ENCODE peak calls at places on chromosomes 5 and 9, in four cellular contexts. K is CD4-positive, alpha-beta memory T cell; A is AG08395; S is left ventricle myocardium superior. W is an unnamed sample.

GRCh38 chr9:132146015-132146414 is 15.8 kb upstream of the NTNG2 start:
- DNase-seq in K (no peak), A (no peak), S (no peak), W (no peak)

GRCh38 chr9:131282688-131283422 is 6.5 kb upstream of the FAM78A start:
- DNase-seq in K (no peak), A (peak), S (peak), W (peak)

GRCh38 chr5:140318778-140319177 is 15.9 kb upstream of the PFDN1 start:
- DNase-seq in K (no peak), A (no peak), S (no peak), W (no peak)

GRCh38 chr9:22817181-22817580 is 370.6 kb downstream of the DMRTA1 start:
- DNase-seq in K (no peak), A (no peak), S (no peak), W (peak)

GRCh38 chr5:6886866-6887265 is 173.6 kb downstream of the TENT4A start:
- DNase-seq in K (no peak), A (no peak), S (no peak), W (no peak)

GRCh38 chr9:129761293-129761900 is 8.6 kb upstream of the PTGES start:
- DNase-seq in K (no peak), A (peak), S (peak), W (peak)

GRCh38 chr9:71975833-71976232 is 64.4 kb downstream of the C9orf85 start:
- DNase-seq in K (no peak), A (peak), S (no peak), W (no peak)

GRCh38 chr5:35133186-35133585 is 85.4 kb upstream of the AGXT2 start:
- DNase-seq in K (no peak), A (no peak), S (no peak), W (no peak)

GRCh38 chr9:96874947-96875459 is 20.7 kb upstream of the ZNF782 start:
- DNase-seq in K (peak), A (no peak), S (no peak), W (peak)

GRCh38 chr5:171122372-171122771 is 186.7 kb upstream of the TLX3 start:
- DNase-seq in K (no peak), A (no peak), S (peak), W (peak)

GRCh38 chr9:97475079-97475478 is 26.4 kb upstream of the TMOD1 start:
- DNase-seq in K (no peak), A (peak), S (no peak), W (peak)

GRCh38 chr5:10317825-10318682 is 10.4 kb upstream of the CMBL start:
- DNase-seq in K (no peak), A (no peak), S (no peak), W (peak)

GRCh38 chr9:97128919-97129318 is 90.0 kb upstream of the CTSV start:
- DNase-seq in K (no peak), A (no peak), S (no peak), W (no peak)

GRCh38 chr5:59674763-59675162 is 218.8 kb downstream of the PDE4D start:
- DNase-seq in K (no peak), A (no peak), S (no peak), W (no peak)

GRCh38 chr9:76438841-76439588 is 20.0 kb upstream of the GCNT1 start:
- DNase-seq in K (no peak), A (no peak), S (no peak), W (no peak)

GRCh38 chr9:6869081-6869948 is 111.5 kb downstream of the KDM4C start:
- DNase-seq in K (no peak), A (no peak), S (no peak), W (peak)

GRCh38 chr5:36607838-36608783 is 1.7 kb downstream of the SLC1A3 start:
- DNase-seq in K (no peak), A (peak), S (no peak), W (peak)

GRCh38 chr9:68546596-68547390 is 6.1 kb upstream of the TMEM252 start:
- DNase-seq in K (no peak), A (no peak), S (no peak), W (no peak)

GRCh38 chr5:168916852-168917251 is 337.7 kb upstream of the PANK3 start:
- DNase-seq in K (no peak), A (peak), S (no peak), W (peak)

GRCh38 chr9:123655681-123656423 is 274.1 kb downstream of the DENND1A start:
- DNase-seq in K (no peak), A (no peak), S (no peak), W (no peak)

GRCh38 chr9:98172604-98173003 is 19.8 kb downstream of the CORO2A start:
- DNase-seq in K (no peak), A (no peak), S (no peak), W (peak)

GRCh38 chr9:29668732-29669131 is 2095.5 kb upstream of the C9orf72 start:
- DNase-seq in K (no peak), A (no peak), S (no peak), W (no peak)

GRCh38 chr9:79583957-79584654 is 12.3 kb downstream of the TLE4 start:
- DNase-seq in K (peak), A (no peak), S (peak), W (no peak)

W was measured in foreskin fibroblast.